ENCODE peak calls at places on chromosomes 6 and 20, in seven cellular contexts. One of them, this sample, is unnamed.

GRCh38 chr6:119312875-119313338 is 36.7 kb downstream of the MAN1A1 start:
- DNase-seq in heart right ventricle: no peak
- DNase-seq in activated CD8-positive, alpha-beta T cell treated with anti-CD3 and anti-CD28 coated beads for 36 hours: peak; percentile 61
- DNase-seq in pulmonary artery endothelial cell: no peak
- DNase-seq in NCI-H2081: no peak
- DNase-seq in cerebellum: no peak
- DNase-seq in stimulated activated CD4-positive, alpha-beta T cell treated with anti-CD3 and anti-CD28 coated beads, Interleukin-1b, Interleukin-23, amount 100 ng/mL, for 4 hours: no peak
- DNase-seq in this sample: no peak

GRCh38 chr20:3045042-3045815 is 623 bp upstream of the MRPS26 start:
- DNase-seq in heart right ventricle: peak; percentile 85
- DNase-seq in activated CD8-positive, alpha-beta T cell treated with anti-CD3 and anti-CD28 coated beads for 36 hours: peak; percentile 65
- DNase-seq in pulmonary artery endothelial cell: no peak
- DNase-seq in NCI-H2081: peak; percentile 85
- DNase-seq in cerebellum: peak; percentile 92
- DNase-seq in stimulated activated CD4-positive, alpha-beta T cell treated with anti-CD3 and anti-CD28 coated beads, Interleukin-1b, Interleukin-23, amount 100 ng/mL, for 4 hours: no peak
- DNase-seq in this sample: peak; percentile 87

GRCh38 chr6:1202201-1202600 is 109.7 kb upstream of the FOXQ1 start:
- DNase-seq in stimulated activated CD4-positive, alpha-beta T cell treated with anti-CD3 and anti-CD28 coated beads, Interleukin-1b, Interleukin-23, amount 100 ng/mL, for 4 hours: no peak
- DNase-seq in activated CD8-positive, alpha-beta T cell treated with anti-CD3 and anti-CD28 coated beads for 36 hours: peak; percentile 36
- DNase-seq in cerebellum: no peak
- DNase-seq in heart right ventricle: no peak
- DNase-seq in pulmonary artery endothelial cell: no peak
- DNase-seq in NCI-H2081: no peak
- DNase-seq in this sample: no peak

GRCh38 chr6:57324538-57324937 is 7.1 kb downstream of the PRIM2 start:
- DNase-seq in cerebellum: no peak
- DNase-seq in pulmonary artery endothelial cell: no peak
- DNase-seq in activated CD8-positive, alpha-beta T cell treated with anti-CD3 and anti-CD28 coated beads for 36 hours: no peak
- DNase-seq in stimulated activated CD4-positive, alpha-beta T cell treated with anti-CD3 and anti-CD28 coated beads, Interleukin-1b, Interleukin-23, amount 100 ng/mL, for 4 hours: no peak
- DNase-seq in NCI-H2081: no peak
- DNase-seq in heart right ventricle: no peak
- DNase-seq in this sample: no peak

GRCh38 chr20:20553534-20553933 is 158.9 kb downstream of the RALGAPA2 start:
- DNase-seq in cerebellum: peak; percentile 59
- DNase-seq in activated CD8-positive, alpha-beta T cell treated with anti-CD3 and anti-CD28 coated beads for 36 hours: no peak
- DNase-seq in heart right ventricle: no peak
- DNase-seq in NCI-H2081: no peak
- DNase-seq in stimulated activated CD4-positive, alpha-beta T cell treated with anti-CD3 and anti-CD28 coated beads, Interleukin-1b, Interleukin-23, amount 100 ng/mL, for 4 hours: no peak
- DNase-seq in pulmonary artery endothelial cell: no peak
- DNase-seq in this sample: no peak

GRCh38 chr6:128406453-128406852 is 113.9 kb downstream of the PTPRK start:
- DNase-seq in NCI-H2081: no peak
- DNase-seq in activated CD8-positive, alpha-beta T cell treated with anti-CD3 and anti-CD28 coated beads for 36 hours: no peak
- DNase-seq in stimulated activated CD4-positive, alpha-beta T cell treated with anti-CD3 and anti-CD28 coated beads, Interleukin-1b, Interleukin-23, amount 100 ng/mL, for 4 hours: no peak
- DNase-seq in pulmonary artery endothelial cell: no peak
- DNase-seq in cerebellum: no peak
- DNase-seq in heart right ventricle: no peak
- DNase-seq in this sample: no peak

GRCh38 chr6:26555505-26556262 is 17.5 kb downstream of the HMGN4 start:
- DNase-seq in stimulated activated CD4-positive, alpha-beta T cell treated with anti-CD3 and anti-CD28 coated beads, Interleukin-1b, Interleukin-23, amount 100 ng/mL, for 4 hours: no peak
- DNase-seq in activated CD8-positive, alpha-beta T cell treated with anti-CD3 and anti-CD28 coated beads for 36 hours: no peak
- DNase-seq in heart right ventricle: no peak
- DNase-seq in NCI-H2081: no peak
- DNase-seq in cerebellum: no peak
- DNase-seq in pulmonary artery endothelial cell: no peak
- DNase-seq in this sample: no peak

GRCh38 chr6:53734473-53735299 is 60.1 kb upstream of the LRRC1 start:
- DNase-seq in stimulated activated CD4-positive, alpha-beta T cell treated with anti-CD3 and anti-CD28 coated beads, Interleukin-1b, Interleukin-23, amount 100 ng/mL, for 4 hours: no peak
- DNase-seq in pulmonary artery endothelial cell: peak; percentile 54
- DNase-seq in activated CD8-positive, alpha-beta T cell treated with anti-CD3 and anti-CD28 coated beads for 36 hours: peak; percentile 58
- DNase-seq in heart right ventricle: peak; percentile 29
- DNase-seq in NCI-H2081: peak; percentile 38
- DNase-seq in cerebellum: no peak
- DNase-seq in this sample: no peak

This sample was measured in aorta.